ENCODE peak calls at places on chromosomes 4 and X, in eight cellular contexts. V, M, L, A, X, Q, I and C are unnamed samples.

GRCh38 chr4:145937990-145938611 is 522 bp downstream of the ZNF827 start:
- DNase-seq in I (no peak), V (no peak), M (peak; percentile 29), L (no peak), Q (no peak), A (peak; percentile 28), X (no peak), C (no peak)

GRCh38 chrX:155874571-155875244 is 6.4 kb upstream of the VAMP7 start:
- DNase-seq in V (no peak), A (no peak), L (no peak), Q (peak; percentile 36), I (no peak), X (no peak), M (no peak), C (no peak)

GRCh38 chr4:155604718-155605601 is 61.7 kb upstream of the GUCY1A1 start:
- DNase-seq in M (no peak), L (peak; percentile 84), V (peak; percentile 67), Q (no peak), A (peak; percentile 24), I (no peak), X (no peak), C (no peak)

GRCh38 chr4:52873861-52874343 is 11.8 kb downstream of the RASL11B start:
- DNase-seq in X (no peak), V (no peak), I (no peak), Q (no peak), L (no peak), A (peak; percentile 15), M (no peak), C (no peak)

GRCh38 chr4:98539741-98540140 is 118.7 kb downstream of the TSPAN5 start:
- DNase-seq in L (no peak), X (no peak), I (no peak), Q (no peak), M (no peak), A (no peak), V (no peak), C (no peak)

GRCh38 chr4:186765138-186765537 is 41.5 kb upstream of the FAT1 start:
- DNase-seq in I (no peak), X (no peak), V (no peak), M (no peak), Q (peak; percentile 77), L (no peak), A (peak; percentile 82), C (no peak)

GRCh38 chr4:82797048-82797590 is 1.5 kb downstream of the SCD5 start:
- DNase-seq in M (no peak), L (no peak), Q (no peak), I (no peak), A (no peak), X (no peak), V (no peak), C (no peak)

GRCh38 chr4:2797545-2798305 is 4.8 kb downstream of the SH3BP2 start:
- DNase-seq in V (peak; percentile 76), I (peak; percentile 73), Q (no peak), X (peak; percentile 86), A (no peak), L (peak; percentile 59), M (no peak), C (no peak)

GRCh38 chrX:8879750-8880149 is 78.6 kb upstream of the FAM9A start:
- DNase-seq in A (peak; percentile 11), V (no peak), Q (peak; percentile 37), M (no peak), I (no peak), L (no peak), X (no peak), C (peak; percentile 6)

GRCh38 chr4:53844133-53844532 is 220.3 kb downstream of the CHIC2 start:
- DNase-seq in L (no peak), A (no peak), M (no peak), I (no peak), X (no peak), V (no peak), Q (no peak), C (no peak)

GRCh38 chr4:134848681-134849080 is 647.1 kb upstream of the PABPC4L start:
- DNase-seq in M (no peak), A (no peak), Q (no peak), X (no peak), V (no peak), L (no peak), I (no peak), C (no peak)

GRCh38 chrX:155435744-155436112 is 22.7 kb downstream of the F8A3 start:
- DNase-seq in X (no peak), M (no peak), A (no peak), L (no peak), I (no peak), V (no peak), Q (peak; percentile 48), C (no peak)

DNA sequence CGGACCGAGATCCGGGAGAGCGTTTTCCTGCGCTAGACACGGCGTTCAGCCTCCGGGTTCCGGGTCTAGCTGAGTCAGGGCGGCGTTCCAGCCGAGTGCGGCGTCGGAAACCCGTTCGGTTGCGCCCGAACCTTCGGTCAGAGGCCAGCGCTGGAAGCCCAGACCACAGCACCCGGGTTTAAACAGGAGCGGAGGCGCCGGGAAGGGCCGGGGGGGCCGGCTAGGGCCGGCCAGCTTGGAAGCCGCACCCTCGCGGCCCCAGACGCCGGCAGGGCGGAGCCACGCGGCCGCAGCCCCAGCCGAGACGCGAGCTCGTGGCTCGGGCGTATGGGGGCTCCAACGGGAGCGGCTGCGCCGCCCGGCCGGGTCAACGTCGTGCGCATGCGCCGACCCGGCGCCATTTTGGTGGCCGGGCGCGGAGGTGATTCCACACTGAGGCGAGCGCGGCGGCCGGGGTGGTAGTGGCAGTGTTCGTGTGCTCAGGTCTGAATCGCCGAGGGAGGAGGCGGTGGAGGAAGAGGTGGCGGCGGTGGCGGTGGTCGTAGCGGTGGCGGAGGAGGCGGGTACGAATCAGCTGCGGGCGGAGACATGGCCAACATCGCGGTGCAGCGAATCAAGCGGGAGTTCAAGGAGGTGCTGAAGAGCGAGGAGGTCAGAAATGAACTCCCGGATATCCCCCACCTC is at the start of gene UBE2K:
- DNase-seq in M (peak; percentile 86), X (peak; percentile 97), A (peak; percentile 91), I (peak; percentile 79), Q (peak; percentile 93), L (peak; percentile 94), V (peak; percentile 90), C (peak; percentile 82)
- TF ChIP-seq POLR2A in M (peak; percentile 96), X (peak; percentile 15), A (peak; percentile 82), I (peak; percentile 44), Q (peak; percentile 97), L (peak; percentile 60), V (peak; percentile 82), C (peak; percentile 84)

DNA sequence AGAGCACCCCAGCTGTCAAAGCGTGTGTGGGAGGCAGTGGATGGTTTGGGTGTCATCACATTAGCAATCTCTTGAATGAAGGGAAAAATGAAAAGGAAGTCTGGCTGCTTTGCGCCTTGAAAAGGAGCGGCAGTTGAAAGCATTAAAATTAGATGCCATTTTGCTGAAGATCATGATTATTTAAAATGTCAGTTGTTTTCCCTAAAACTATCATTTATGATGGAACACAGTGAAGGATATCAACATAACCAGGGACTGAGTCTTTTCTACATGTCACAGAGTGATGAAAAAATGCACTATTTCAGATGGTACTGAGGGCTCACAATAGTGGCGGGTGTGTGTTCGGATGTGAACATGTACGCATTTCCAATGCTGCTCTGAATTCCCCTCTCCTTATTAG is 450.2 kb upstream of the CPEB2 start:
- DNase-seq in Q (no peak), A (no peak), V (no peak), X (no peak), I (no peak), M (no peak), L (no peak), C (no peak)
- TF ChIP-seq POLR2AphosphoS5 in Q (no peak), A (no peak), V (no peak), X (no peak), I (no peak), M (no peak), L (no peak), C (no peak)

DNA sequence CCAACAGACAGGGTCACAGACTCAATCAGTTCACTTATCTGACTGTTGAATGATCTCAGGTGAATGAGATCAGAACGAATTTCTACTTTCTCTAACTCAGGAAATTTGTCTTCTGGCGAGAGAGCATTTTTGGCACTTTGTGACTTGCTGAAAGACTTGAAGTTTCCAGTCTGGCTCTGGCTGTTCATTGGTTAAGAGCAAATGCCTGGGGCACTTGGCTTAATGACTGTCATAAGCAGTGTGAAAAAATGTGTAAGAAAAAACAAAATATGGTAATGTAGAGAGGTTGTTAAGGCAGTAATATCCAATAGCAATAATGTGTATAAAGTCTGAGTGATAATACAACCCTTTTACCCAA is 71.3 kb upstream of the PGRMC2 start:
- DNase-seq in X (no peak), V (no peak), L (no peak), I (no peak), M (no peak), Q (no peak), A (no peak), C (no peak)
- TF ChIP-seq POLR2A in X (no peak), V (no peak), L (no peak), I (no peak), M (no peak), Q (no peak), A (no peak), C (no peak)

GRCh38 chr4:10085386-10085785 is 31.2 kb downstream of the WDR1 start:
- DNase-seq in I (peak; percentile 27), Q (no peak), V (peak; percentile 60), M (peak; percentile 8), L (peak; percentile 66), A (peak; percentile 5), X (peak; percentile 61), C (no peak)

GRCh38 chr4:10084651-10085320 is 31.8 kb downstream of the WDR1 start:
- DNase-seq in X (peak; percentile 70), I (no peak), A (peak; percentile 5), V (no peak), M (peak; percentile 19), L (peak; percentile 50), Q (no peak), C (peak; percentile 16)

GRCh38 chr4:10083331-10083769 is 33.2 kb downstream of the WDR1 start:
- DNase-seq in I (peak; percentile 39), V (peak; percentile 46), X (peak; percentile 61), L (peak; percentile 60), Q (no peak), A (peak; percentile 3), M (peak; percentile 3), C (peak; percentile 13)

GRCh38 chr4:10082459-10083272 is 33.9 kb downstream of the WDR1 start:
- DNase-seq in V (peak; percentile 54), A (peak; percentile 3), I (peak; percentile 36), Q (no peak), M (peak; percentile 21), L (peak; percentile 55), X (peak; percentile 64), C (peak; percentile 8)

GRCh38 chr4:10083861-10084641 is 32.5 kb downstream of the WDR1 start:
- DNase-seq in X (peak; percentile 72), V (peak; percentile 55), I (peak; percentile 51), Q (no peak), M (peak; percentile 8), L (peak; percentile 63), A (peak; percentile 7), C (peak; percentile 10)
- TF ChIP-seq POLR2AphosphoS5 in X (no peak), V (no peak), I (no peak), Q (peak; percentile 2), M (no peak), L (no peak), A (no peak), C (peak; percentile 23)